ENCODE peak calls at places on chromosomes 2 and 18, in five cellular contexts. M is NCI-H1105 treated with DMSO at 0.1 percent for 48 hours, H is K562, V is left colon, Q is tibial artery. S is an unnamed sample.

GRCh38 chr2:53217250-53217649 is 550.4 kb upstream of the CHAC2 start:
- DNase-seq in H (no peak), M (no peak), V (no peak), Q (no peak), S (no peak)

GRCh38 chr2:237045449-237045848 is 40.2 kb upstream of the COPS8 start:
- DNase-seq in Q (no peak), V (no peak), H (no peak), M (no peak), S (no peak)

GRCh38 chr18:68428026-68428425 is 286.9 kb downstream of the TMX3 start:
- DNase-seq in Q (no peak), H (no peak), V (no peak), M (peak; percentile 16), S (no peak)

GRCh38 chr2:43675646-43676321 is 445 bp downstream of the C1GALT1C1L start:
- DNase-seq in H (no peak), M (no peak), Q (no peak), V (no peak), S (no peak)

GRCh38 chr2:42492691-42493467 is 903 bp downstream of the KCNG3 start:
- DNase-seq in M (no peak), Q (no peak), V (peak; percentile 57), H (no peak), S (peak; percentile 26)

GRCh38 chr2:98869868-98870267 is 66.2 kb downstream of the CRACDL start:
- DNase-seq in M (peak; percentile 99), Q (no peak), H (no peak), V (peak; percentile 74), S (no peak)

GRCh38 chr2:11090158-11090557 is 65.1 kb upstream of the SLC66A3 start:
- DNase-seq in V (no peak), H (no peak), Q (no peak), M (no peak), S (no peak)

GRCh38 chr2:45412754-45413379 is 198.2 kb downstream of the SRBD1 start:
- DNase-seq in Q (no peak), M (peak; percentile 66), V (no peak), H (no peak), S (no peak)

GRCh38 chr2:136058951-136059530 is 58.9 kb downstream of the CXCR4 start:
- DNase-seq in H (no peak), M (no peak), V (no peak), Q (no peak), S (no peak)

GRCh38 chr2:44170337-44170736 is 1.7 kb downstream of the PPM1B start:
- DNase-seq in Q (no peak), H (no peak), M (no peak), V (no peak), S (no peak)

GRCh38 chr2:148907085-148907785 is 32.2 kb downstream of the KIF5C start:
- DNase-seq in H (peak; percentile 42), V (no peak), M (no peak), Q (no peak), S (no peak)

GRCh38 chr2:120624056-120624737 is 111.5 kb upstream of the GLI2 start:
- DNase-seq in Q (no peak), V (no peak), H (no peak), M (no peak), S (no peak)

GRCh38 chr2:25132296-25132630 is 36.1 kb downstream of the POMC start:
- DNase-seq in M (no peak), V (no peak), H (no peak), Q (no peak), S (no peak)

GRCh38 chr2:144472911-144473310 is 47.0 kb downstream of the ZEB2 start:
- DNase-seq in V (no peak), H (no peak), Q (no peak), M (no peak), S (no peak)

GRCh38 chr2:197240018-197240712 is 70.4 kb downstream of the ANKRD44 start:
- DNase-seq in Q (no peak), M (no peak), V (no peak), H (no peak), S (no peak)

GRCh38 chr2:190533968-190534309 is 583 bp downstream of the NEMP2 start:
- DNase-seq in Q (no peak), V (peak; percentile 54), H (peak; percentile 13), M (no peak), S (no peak)

GRCh38 chr18:53909668-53910067 is 314.8 kb downstream of the MBD2 start:
- DNase-seq in Q (no peak), M (no peak), H (peak; percentile 33), V (peak; percentile 6), S (peak; percentile 18)

GRCh38 chr2:175048275-175048674 is 43.1 kb upstream of the CHN1 start:
- DNase-seq in H (no peak), Q (no peak), V (no peak), M (no peak), S (no peak)

GRCh38 chr18:8177330-8178016 is 431.8 kb upstream of the RAB12 start:
- DNase-seq in Q (no peak), H (no peak), V (no peak), M (peak; percentile 26), S (peak; percentile 11)

GRCh38 chr18:12377556-12378553 is 828 bp upstream of the AFG3L2 start:
- DNase-seq in H (no peak), V (no peak), M (no peak), Q (no peak), S (no peak)

GRCh38 chr2:113822087-113822805 is 65.8 kb upstream of the SLC35F5 start:
- DNase-seq in Q (no peak), H (no peak), M (no peak), V (no peak), S (no peak)

GRCh38 chr18:41753826-41754225 is 201.2 kb upstream of the PIK3C3 start:
- DNase-seq in V (no peak), Q (no peak), H (no peak), M (no peak), S (no peak)

GRCh38 chr2:29389686-29390085 is 274.5 kb downstream of the CLIP4 start:
- DNase-seq in M (no peak), V (no peak), Q (no peak), H (no peak), S (no peak)

GRCh38 chr2:54810236-54810635 is 86.8 kb downstream of the EML6 start:
- DNase-seq in H (no peak), Q (no peak), M (no peak), V (no peak), S (no peak)

GRCh38 chr2:10267551-10268465 is 34.9 kb upstream of the HPCAL1 start:
- DNase-seq in H (no peak), M (no peak), Q (peak; percentile 15), V (peak; percentile 91), S (no peak)

GRCh38 chr18:8669571-8669970 is 35.8 kb upstream of the MTCL1 start:
- DNase-seq in M (no peak), Q (no peak), V (no peak), H (no peak), S (no peak)

GRCh38 chr2:160351978-160352377 is 141.6 kb downstream of the RBMS1 start:
- DNase-seq in M (no peak), Q (no peak), V (no peak), H (no peak), S (no peak)

GRCh38 chr2:26088038-26088643 is 54.3 kb downstream of the RAB10 start:
- DNase-seq in H (peak; percentile 54), V (no peak), M (peak; percentile 2), Q (no peak), S (peak; percentile 50)